ENCODE peak calls at places on chromosomes 12 and 14, in four cellular contexts. R is upper lobe of right lung, K is BE2C, H is bronchial epithelial cell. N is an unnamed sample.

GRCh38 chr12:85550924-85551323 is 270.9 kb downstream of the ALX1 start:
- DNase-seq in R (no peak), K (no peak), H (no peak), N (no peak)

GRCh38 chr12:95601626-95602025 is 50.4 kb upstream of the USP44 start:
- DNase-seq in R (no peak), H (peak), K (no peak), N (peak)

GRCh38 chr14:71554323-71554722 is 377.9 kb upstream of the RGS6 start:
- DNase-seq in K (no peak), R (no peak), H (no peak), N (no peak)

GRCh38 chr12:120853188-120853587 is 51.0 kb downstream of the SPPL3 start:
- DNase-seq in H (peak), K (no peak), R (no peak), N (peak)

GRCh38 chr12:10959777-10960176 is 20.7 kb upstream of the TAS2R14 start:
- DNase-seq in H (no peak), R (no peak), K (peak), N (no peak)

GRCh38 chr12:55499810-55500252 is 7.7 kb downstream of the OR6C68 start:
- DNase-seq in K (no peak), H (no peak), R (no peak), N (no peak)

GRCh38 chr12:54140958-54141388 is 47.8 kb downstream of the SMUG1 start:
- DNase-seq in H (no peak), K (no peak), R (no peak), N (no peak)

GRCh38 chr14:46580941-46581671 is 70.5 kb downstream of the RPL10L start:
- DNase-seq in R (no peak), K (peak), H (peak), N (no peak)

GRCh38 chr14:100078997-100079561 is 13.9 kb downstream of the EVL start:
- DNase-seq in R (no peak), H (no peak), K (peak), N (peak)

GRCh38 chr14:63573579-63573978 is 30.4 kb upstream of the PPP2R5E start:
- DNase-seq in K (no peak), H (peak), R (no peak), N (peak)

GRCh38 chr12:54270345-54270744 is 9.6 kb downstream of the CBX5 start:
- DNase-seq in K (no peak), R (no peak), H (no peak), N (no peak)

GRCh38 chr12:73598626-73599025 is 939.0 kb upstream of the ATXN7L3B start:
- DNase-seq in K (no peak), H (peak), R (no peak), N (no peak)

GRCh38 chr14:36604757-36605505 is 22.5 kb upstream of the NKX2-8 start:
- DNase-seq in H (peak), K (peak), R (no peak), N (peak)

GRCh38 chr14:52949249-52949648 is 1.6 kb downstream of the FERMT2 start:
- DNase-seq in H (no peak), R (no peak), K (no peak), N (no peak)

GRCh38 chr14:28163897-28164296 is 602.7 kb upstream of the FOXG1 start:
- DNase-seq in K (peak), R (no peak), H (no peak), N (no peak)

GRCh38 chr14:22668417-22668816 is 24.3 kb upstream of the OR6J1 start:
- DNase-seq in K (no peak), R (no peak), H (no peak), N (peak)

GRCh38 chr12:89657090-89657489 is 51.5 kb downstream of the ATP2B1 start:
- DNase-seq in H (no peak), K (no peak), R (no peak), N (no peak)
- H3K4me3 ChIP-seq in H (no peak), K (no peak), R (no peak), N (no peak)

GRCh38 chr14:77039285-77040058 is 11.0 kb upstream of the IRF2BPL start:
- DNase-seq in K (no peak), R (no peak), H (no peak), N (peak)

GRCh38 chr14:77035267-77035666 is 6.8 kb upstream of the IRF2BPL start:
- DNase-seq in R (no peak), K (no peak), H (no peak), N (no peak)

GRCh38 chr14:77037338-77037782 is 8.9 kb upstream of the IRF2BPL start:
- DNase-seq in H (no peak), R (no peak), K (no peak), N (no peak)

GRCh38 chr14:77037886-77038511 is 9.5 kb upstream of the IRF2BPL start:
- DNase-seq in K (no peak), H (no peak), R (peak), N (no peak)

DNA sequence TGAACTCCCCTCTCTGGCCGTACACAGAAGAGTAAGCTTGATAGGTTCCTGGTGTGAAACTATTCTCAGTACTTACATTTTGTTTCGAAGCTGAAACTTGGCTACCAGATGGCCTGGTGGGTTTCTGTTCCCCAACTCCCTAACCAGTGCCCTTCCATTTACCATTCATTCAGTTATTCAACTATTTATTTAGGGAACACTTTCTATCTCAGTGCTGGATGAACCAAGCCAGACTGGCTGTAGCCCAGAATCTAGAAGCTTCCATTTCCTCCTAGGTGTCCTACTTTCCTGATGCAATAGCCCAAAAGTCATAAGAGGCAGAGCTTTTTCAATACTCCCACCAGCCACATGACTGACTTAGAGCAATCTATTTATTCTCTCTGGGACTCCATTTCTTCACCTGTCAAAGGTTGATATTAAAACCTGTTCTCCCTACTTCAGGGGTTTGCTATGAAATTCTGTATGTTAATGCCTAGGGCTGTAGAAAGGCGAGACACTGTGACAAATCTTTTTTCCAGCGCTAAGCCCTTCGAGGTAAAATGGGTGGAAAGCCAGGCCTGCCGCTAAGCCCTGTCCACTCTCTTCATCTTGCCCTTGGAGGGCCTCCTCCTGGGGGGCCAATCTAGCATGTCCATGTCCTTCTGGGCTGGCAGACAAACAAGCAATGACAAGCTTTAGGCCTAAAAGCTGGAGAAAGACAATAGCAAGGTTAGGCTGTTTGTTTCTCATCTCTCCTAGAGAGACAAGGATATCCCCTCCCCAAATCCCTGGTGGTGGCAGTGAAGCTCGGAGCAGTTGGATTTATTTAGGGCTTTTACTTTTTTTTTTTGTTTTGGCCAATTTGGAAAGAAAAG is 8.2 kb upstream of the IRF2BPL start:
- DNase-seq in K (no peak), R (no peak), H (no peak), N (no peak)
- H3K4me3 ChIP-seq in K (no peak), R (no peak), H (no peak), N (no peak)

GRCh38 chr12:68460236-68460635 is 128.1 kb upstream of the MDM1 start:
- DNase-seq in H (no peak), K (no peak), R (no peak), N (no peak)

GRCh38 chr12:68467514-68467913 is 135.4 kb upstream of the MDM1 start:
- DNase-seq in R (no peak), K (no peak), H (no peak), N (no peak)

GRCh38 chr12:68461645-68462044 is 129.5 kb upstream of the MDM1 start:
- DNase-seq in H (no peak), R (no peak), K (no peak), N (no peak)

GRCh38 chr12:68468036-68468435 is 135.9 kb upstream of the MDM1 start:
- DNase-seq in H (no peak), R (no peak), K (no peak), N (no peak)

DNA sequence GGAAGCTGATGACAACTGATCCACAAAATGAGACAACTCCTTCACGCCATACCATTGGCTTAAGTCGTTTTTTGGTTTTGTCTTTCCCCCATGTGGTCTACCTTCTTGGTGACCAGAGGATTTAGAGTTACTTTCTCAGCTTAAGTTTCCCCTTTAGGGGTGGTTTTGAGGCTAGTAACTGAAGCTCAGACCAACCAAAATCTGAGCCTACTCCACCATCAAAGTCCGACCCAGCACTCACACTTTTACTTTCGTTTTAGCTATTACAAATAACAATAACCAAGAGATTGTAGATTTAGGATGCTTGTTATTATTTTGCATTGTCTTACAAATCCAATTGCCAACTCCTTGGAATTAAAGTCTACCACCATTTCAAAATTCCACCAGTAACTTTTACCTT is 130.6 kb upstream of the MDM1 start:
- DNase-seq in K (no peak), R (no peak), H (no peak), N (no peak)
- H3K4me3 ChIP-seq in K (peak), R (no peak), H (no peak), N (peak)

GRCh38 chr14:91241848-91242247 is 2.7 kb downstream of the GPR68 start:
- DNase-seq in H (no peak), K (no peak), R (no peak), N (no peak)
- H3K4me3 ChIP-seq in H (no peak), K (no peak), R (peak), N (no peak)

DNA sequence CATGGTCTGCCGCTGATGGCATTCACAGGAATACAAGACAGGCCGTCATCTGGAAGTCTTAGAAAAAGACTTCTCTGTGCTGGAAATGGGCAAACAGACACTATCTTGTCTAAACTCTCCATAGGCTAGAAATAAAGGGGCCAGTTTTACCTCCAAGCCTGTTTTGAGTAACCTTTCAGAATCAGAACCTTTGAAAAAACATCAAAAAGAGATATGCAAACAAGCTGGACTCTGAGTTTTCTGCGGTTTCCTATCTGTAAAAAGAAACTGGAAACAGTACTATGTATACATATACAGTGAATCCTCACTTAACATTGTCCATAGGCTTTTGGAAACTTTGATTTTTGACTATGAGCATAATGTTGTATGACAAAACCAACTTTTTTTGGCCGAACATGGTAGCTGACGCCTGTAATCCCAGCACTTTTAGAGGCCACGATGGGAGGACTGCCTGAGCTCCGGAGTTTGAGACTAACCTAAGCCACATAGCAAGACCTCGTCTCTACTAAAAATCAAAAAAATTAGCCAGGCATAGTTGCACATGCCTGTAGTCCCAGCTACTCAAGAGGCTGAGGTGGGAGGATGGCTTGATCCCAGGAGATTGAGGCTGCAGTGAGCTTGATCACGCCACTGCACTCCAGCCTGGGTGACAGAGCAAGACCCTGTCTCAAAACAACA is 92.9 kb upstream of the MAX start:
- DNase-seq in H (no peak), K (no peak), R (no peak), N (no peak)
- H3K4me3 ChIP-seq in H (no peak), K (no peak), R (no peak), N (no peak)

GRCh38 chr12:122753213-122753571 is 568 bp downstream of the DENR start:
- DNase-seq in H (no peak), R (no peak), K (no peak), N (no peak)
- H3K4me3 ChIP-seq in H (peak), R (peak), K (peak), N (peak)

N was measured in IMR-90.